ENCODE peak calls at places on chromosome 18, in six cellular contexts. R is right atrium auricular region, Z is fibroblast of lung, H is nephron progenitor cell, I is fibroblast of the aortic adventitia, P is astrocyte of the cerebellum. K is an unnamed sample.

GRCh38 chr18:60391571-60392226 is 19.1 kb upstream of the MC4R start:
- DNase-seq in I (no peak), Z (peak), R (no peak), P (no peak), H (no peak), K (peak)

GRCh38 chr18:35789543-35789942 is 182.9 kb upstream of the RMP24 start:
- DNase-seq in P (no peak), H (no peak), Z (no peak), R (no peak), I (no peak), K (no peak)

GRCh38 chr18:813405-814071 is 1.5 kb upstream of the YES1 start:
- DNase-seq in Z (no peak), R (no peak), I (no peak), P (no peak), H (no peak), K (no peak)

GRCh38 chr18:23683671-23684070 is 5.6 kb upstream of the LAMA3 start:
- DNase-seq in H (no peak), I (peak), R (no peak), Z (peak), P (no peak), K (no peak)

GRCh38 chr18:21448301-21448700 is 152.2 kb downstream of the ESCO1 start:
- DNase-seq in Z (peak), H (no peak), R (no peak), P (no peak), I (no peak), K (no peak)

GRCh38 chr18:13612111-13612997 is 114.0 kb downstream of the FAM210A start:
- DNase-seq in P (no peak), R (peak), Z (no peak), I (no peak), H (no peak), K (no peak)

GRCh38 chr18:57640236-57640635 is 18.6 kb upstream of the NARS1 start:
- DNase-seq in R (no peak), I (no peak), Z (no peak), H (no peak), P (no peak), K (no peak)

GRCh38 chr18:4510709-4511108 is 55.6 kb upstream of the DLGAP1 start:
- DNase-seq in R (no peak), Z (peak), I (peak), P (no peak), H (no peak), K (no peak)

GRCh38 chr18:61400714-61401113 is 67.5 kb downstream of the CDH20 start:
- DNase-seq in H (no peak), P (peak), R (no peak), Z (peak), I (peak), K (no peak)

GRCh38 chr18:58559427-58560186 is 69.3 kb downstream of the ALPK2 start:
- DNase-seq in I (no peak), Z (peak), P (no peak), H (no peak), R (no peak), K (no peak)

GRCh38 chr18:36095936-36096519 is 28.7 kb upstream of the RPRD1A start:
- DNase-seq in P (peak), H (no peak), I (peak), Z (peak), R (no peak), K (peak)

GRCh38 chr18:27656167-27656778 is 471.2 kb upstream of the CHST9 start:
- DNase-seq in Z (peak), I (no peak), P (peak), R (no peak), H (no peak), K (no peak)

GRCh38 chr18:29874519-29875098 is 1167.9 kb downstream of the DSC3 start:
- DNase-seq in I (peak), R (no peak), Z (peak), P (peak), H (peak), K (no peak)

GRCh38 chr18:2883137-2883671 is 36.4 kb downstream of the EMILIN2 start:
- DNase-seq in P (no peak), H (no peak), I (no peak), R (no peak), Z (no peak), K (no peak)

GRCh38 chr18:34219651-34220050 is 5.1 kb downstream of the NOL4 start:
- DNase-seq in P (no peak), I (no peak), Z (no peak), H (no peak), R (no peak), K (no peak)

GRCh38 chr18:32815881-32816280 is 43.1 kb upstream of the KLHL14 start:
- DNase-seq in R (no peak), P (no peak), Z (no peak), H (no peak), I (no peak), K (no peak)

GRCh38 chr18:46262856-46263255 is 158.7 kb downstream of the HAUS1 start:
- DNase-seq in I (no peak), Z (no peak), R (no peak), P (no peak), H (no peak), K (no peak)

GRCh38 chr18:25062720-25063119 is 289.2 kb downstream of the ZNF521 start:
- DNase-seq in P (no peak), Z (no peak), I (no peak), R (no peak), H (no peak), K (no peak)

GRCh38 chr18:22283397-22283796 is 114.0 kb downstream of the GATA6 start:
- DNase-seq in Z (peak), H (no peak), P (peak), I (peak), R (no peak), K (no peak)

GRCh38 chr18:3494569-3494968 is 44.6 kb downstream of the TGIF1 start:
- DNase-seq in R (no peak), P (no peak), I (no peak), Z (no peak), H (no peak), K (no peak)

GRCh38 chr18:28512357-28512756 is 335.4 kb upstream of the CDH2 start:
- DNase-seq in R (no peak), Z (no peak), P (no peak), H (no peak), I (peak), K (no peak)

GRCh38 chr18:25295624-25296138 is 56.3 kb downstream of the ZNF521 start:
- DNase-seq in R (no peak), I (no peak), H (no peak), Z (no peak), P (no peak), K (no peak)

GRCh38 chr18:45169610-45170009 is 445.7 kb upstream of the SLC14A2 start:
- DNase-seq in I (peak), P (peak), R (peak), Z (peak), H (no peak), K (peak)

GRCh38 chr18:31565345-31565744 is 26.3 kb upstream of the TTR start:
- DNase-seq in P (no peak), R (peak), I (no peak), H (no peak), Z (no peak), K (no peak)

GRCh38 chr18:23844991-23845680 is 155.9 kb downstream of the LAMA3 start:
- DNase-seq in P (no peak), R (no peak), H (peak), Z (peak), I (peak), K (no peak)

GRCh38 chr18:79595876-79596374 is 83.7 kb upstream of the CTDP1 start:
- DNase-seq in Z (no peak), I (no peak), R (no peak), H (no peak), P (no peak), K (no peak)

GRCh38 chr18:23992119-23992940 is 22.2 kb upstream of the TTC39C start:
- DNase-seq in R (no peak), H (no peak), I (peak), Z (peak), P (peak), K (no peak)

GRCh38 chr18:78571063-78571785 is 408.4 kb upstream of the SALL3 start:
- DNase-seq in H (no peak), I (no peak), Z (no peak), P (no peak), R (peak), K (no peak)

GRCh38 chr18:47749195-47749973 is 181.1 kb downstream of the SMAD2 start:
- DNase-seq in P (no peak), I (peak), R (peak), H (peak), Z (peak), K (peak)

GRCh38 chr18:23856466-23857175 is 157.9 kb upstream of the TTC39C start:
- DNase-seq in P (no peak), I (peak), R (no peak), H (no peak), Z (peak), K (no peak)

GRCh38 chr18:35474884-35475283 is 22.9 kb downstream of the INO80C start:
- DNase-seq in P (no peak), I (no peak), R (no peak), H (no peak), Z (peak), K (no peak)

GRCh38 chr18:59560556-59560955 is 136.7 kb downstream of the CCBE1 start:
- DNase-seq in H (no peak), I (no peak), Z (no peak), P (no peak), R (no peak), K (no peak)

GRCh38 chr18:79459946-79460345 is 64.2 kb downstream of the NFATC1 start:
- DNase-seq in R (no peak), P (no peak), I (no peak), H (no peak), Z (peak), K (no peak)

GRCh38 chr18:57959278-57959677 is 84.7 kb upstream of the NEDD4L start:
- DNase-seq in I (peak), R (no peak), H (peak), P (no peak), Z (peak), K (peak)

GRCh38 chr18:62717850-62718229 is 2.5 kb downstream of the PHLPP1 start:
- DNase-seq in I (peak), R (no peak), Z (peak), H (no peak), P (no peak), K (no peak)

DNA sequence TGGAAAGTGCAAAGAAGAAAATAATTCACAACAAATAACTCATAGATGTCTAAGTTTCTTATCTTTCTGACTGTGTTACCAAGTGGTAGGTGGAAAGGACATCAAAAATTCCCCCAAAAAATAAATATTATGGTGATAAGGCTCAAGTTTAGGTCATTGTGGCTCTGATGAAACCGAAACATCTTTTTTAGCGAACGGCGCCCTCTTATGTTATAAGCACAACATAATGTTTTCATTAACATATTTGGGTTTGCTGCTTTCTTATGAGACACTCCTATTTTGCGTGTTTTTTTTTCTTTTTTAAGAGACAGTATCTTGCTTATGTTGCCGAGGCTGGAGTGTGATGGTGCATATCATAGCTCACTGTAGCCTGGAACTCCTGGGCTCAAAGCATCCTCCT is 38.6 kb upstream of the SLC35G4 start:
- DNase-seq in Z (no peak), H (no peak), I (peak), P (peak), R (no peak), K (peak)
- TF ChIP-seq CTCF in Z (peak), H (peak), I (no peak), P (peak), R (no peak), K (peak)

DNA sequence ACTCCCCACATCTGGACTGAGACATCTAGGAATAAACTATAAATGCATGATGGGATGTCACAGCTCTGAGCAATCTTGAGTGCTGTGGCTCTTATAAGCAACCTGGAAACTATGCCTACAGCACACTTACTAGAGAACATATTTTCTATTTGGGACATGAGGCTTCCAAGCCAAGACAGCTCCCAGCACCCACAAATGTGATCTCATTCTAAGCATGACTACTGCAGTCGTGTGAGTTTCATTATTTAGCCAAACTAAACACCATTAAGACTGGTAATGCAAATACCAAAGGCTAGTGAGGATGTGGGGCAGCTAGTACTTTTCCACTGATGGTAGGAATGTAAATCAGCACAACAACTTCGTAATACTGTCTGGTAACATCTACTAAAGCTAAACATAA is 72.5 kb downstream of the RTTN start:
- DNase-seq in R (no peak), P (peak), I (peak), H (no peak), Z (peak), K (peak)
- TF ChIP-seq CTCF in R (no peak), P (no peak), I (no peak), H (no peak), Z (no peak), K (no peak)

GRCh38 chr18:48924621-48925601 is 25.9 kb downstream of the SMAD7 start:
- DNase-seq in P (no peak), R (no peak), Z (no peak), H (no peak), I (no peak), K (no peak)
- TF ChIP-seq CTCF in P (no peak), R (no peak), Z (peak), H (no peak), I (peak), K (peak)

GRCh38 chr18:42458226-42458625 is 503.2 kb downstream of the PIK3C3 start:
- DNase-seq in P (no peak), Z (no peak), R (no peak), H (no peak), I (no peak), K (no peak)
- TF ChIP-seq CTCF in P (no peak), Z (no peak), R (no peak), H (no peak), I (no peak), K (no peak)

DNA sequence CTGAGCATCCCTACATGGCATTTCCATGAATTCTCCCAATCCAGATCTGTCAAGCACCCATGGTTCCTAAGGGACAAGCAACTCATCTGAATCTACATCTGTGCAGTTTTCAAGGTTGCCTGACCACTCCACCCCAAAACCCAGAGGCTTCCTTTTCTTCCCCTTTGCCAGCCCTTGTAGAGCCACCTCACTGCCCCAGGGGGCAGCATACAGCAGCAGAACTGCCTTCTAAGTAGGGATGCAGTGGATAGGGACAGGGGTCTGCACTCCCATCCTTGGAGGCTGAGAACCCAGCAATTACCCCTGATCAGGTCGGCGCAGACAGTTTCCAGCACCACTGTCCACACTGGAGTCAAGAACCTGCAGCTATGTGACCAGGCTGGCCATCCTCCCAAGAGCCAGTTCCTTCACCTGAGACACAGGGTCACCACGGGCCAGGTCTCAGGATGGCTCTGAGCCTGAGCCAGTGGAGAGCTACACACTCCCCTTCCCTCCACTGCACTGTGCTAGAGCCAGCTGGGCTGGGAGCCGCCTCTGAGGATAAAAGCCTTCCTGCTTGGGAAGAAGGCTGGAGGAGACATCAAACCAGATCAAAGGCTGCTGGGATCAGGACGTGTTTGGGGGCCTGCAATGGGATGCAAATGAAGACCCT is 283.1 kb downstream of the CELF4 start:
- DNase-seq in H (peak), P (no peak), R (no peak), Z (no peak), I (no peak), K (no peak)
- TF ChIP-seq CTCF in H (peak), P (peak), R (no peak), Z (peak), I (no peak), K (peak)

GRCh38 chr18:7568426-7568825 is 1.3 kb downstream of the PTPRM start:
- DNase-seq in H (peak), Z (peak), R (no peak), I (peak), P (no peak), K (no peak)
- TF ChIP-seq CTCF in H (peak), Z (no peak), R (no peak), I (peak), P (peak), K (peak)

GRCh38 chr18:63974991-63975390 is 5.1 kb downstream of the SERPINB8 start:
- DNase-seq in Z (peak), H (no peak), R (no peak), I (peak), P (no peak), K (no peak)
- TF ChIP-seq CTCF in Z (peak), H (no peak), R (no peak), I (peak), P (peak), K (peak)

GRCh38 chr18:52715421-52715820 is 375.4 kb downstream of the DCC start:
- DNase-seq in P (no peak), Z (no peak), R (no peak), I (no peak), H (no peak), K (no peak)

GRCh38 chr18:52715961-52716360 is 376.0 kb downstream of the DCC start:
- DNase-seq in H (no peak), R (no peak), Z (no peak), I (no peak), P (no peak), K (no peak)

GRCh38 chr18:52722904-52723303 is 382.9 kb downstream of the DCC start:
- DNase-seq in P (no peak), I (no peak), H (no peak), Z (no peak), R (no peak), K (no peak)

DNA sequence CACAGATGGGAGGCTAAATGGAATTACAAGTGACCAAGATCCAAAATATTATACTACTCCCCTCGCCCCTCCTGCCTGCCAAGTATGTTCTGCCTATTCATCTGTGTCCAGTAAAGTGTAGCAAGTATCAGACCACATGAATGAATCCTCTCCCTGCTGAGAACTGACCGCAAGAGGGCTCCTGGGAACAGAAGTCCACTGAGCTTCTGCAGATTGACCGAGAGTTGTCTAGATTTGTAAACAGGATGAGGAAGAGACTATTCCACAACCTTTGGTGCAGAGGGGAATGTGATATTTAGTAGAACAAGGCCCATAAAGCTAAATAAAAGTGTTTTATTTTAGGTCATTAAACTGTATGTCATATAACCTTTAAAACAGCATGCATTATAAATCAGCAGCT is 376.9 kb downstream of the DCC start:
- DNase-seq in P (peak), H (peak), Z (no peak), R (no peak), I (no peak), K (no peak)
- TF ChIP-seq CTCF in P (peak), H (peak), Z (peak), R (no peak), I (no peak), K (no peak)

K was measured in AG09319.